ENCODE peak calls at places on chromosomes 12 and 14, in eight cellular contexts. One of them, this sample, is unnamed.

GRCh38 chr14:105330491-105330895 is 15.9 kb downstream of the PACS2 start:
- DNase-seq in neural progenitor cell: no peak
- DNase-seq in SK-N-SH: no peak
- DNase-seq in HCT116: no peak
- DNase-seq in hepatocyte: no peak
- DNase-seq in PC-3: peak; percentile 20
- DNase-seq in GM23338: no peak
- DNase-seq in MM.1S: no peak
- DNase-seq in this sample: no peak

GRCh38 chr14:94355191-94355794 is 32.2 kb upstream of the SERPINA6 start:
- DNase-seq in neural progenitor cell: peak; percentile 69
- DNase-seq in SK-N-SH: no peak
- DNase-seq in HCT116: no peak
- DNase-seq in hepatocyte: peak; percentile 58
- DNase-seq in PC-3: peak; percentile 12
- DNase-seq in GM23338: peak; percentile 78
- DNase-seq in MM.1S: no peak
- DNase-seq in this sample: no peak

GRCh38 chr12:12331244-12331771 is 18.7 kb downstream of the MANSC1 start:
- DNase-seq in neural progenitor cell: peak; percentile 59
- DNase-seq in SK-N-SH: no peak
- DNase-seq in HCT116: no peak
- DNase-seq in hepatocyte: peak; percentile 45
- DNase-seq in PC-3: no peak
- DNase-seq in GM23338: peak; percentile 64
- DNase-seq in MM.1S: no peak
- DNase-seq in this sample: no peak

GRCh38 chr12:115223322-115223721 is 539.3 kb upstream of the TBX3 start:
- DNase-seq in neural progenitor cell: no peak
- DNase-seq in SK-N-SH: no peak
- DNase-seq in HCT116: no peak
- DNase-seq in hepatocyte: peak; percentile 36
- DNase-seq in PC-3: peak; percentile 87
- DNase-seq in GM23338: no peak
- DNase-seq in MM.1S: no peak
- DNase-seq in this sample: no peak

GRCh38 chr12:77594386-77594785 is 236.3 kb upstream of the NAV3 start:
- DNase-seq in neural progenitor cell: no peak
- DNase-seq in SK-N-SH: no peak
- DNase-seq in HCT116: no peak
- DNase-seq in hepatocyte: no peak
- DNase-seq in PC-3: no peak
- DNase-seq in GM23338: no peak
- DNase-seq in MM.1S: no peak
- DNase-seq in this sample: no peak

GRCh38 chr14:104888489-104889373 is 23.7 kb downstream of the CEP170B start:
- DNase-seq in neural progenitor cell: no peak
- DNase-seq in SK-N-SH: no peak
- DNase-seq in HCT116: no peak
- DNase-seq in hepatocyte: no peak
- DNase-seq in PC-3: no peak
- DNase-seq in GM23338: no peak
- DNase-seq in MM.1S: no peak
- DNase-seq in this sample: no peak

GRCh38 chr12:11863478-11863906 is 207.2 kb upstream of the BCL2L14 start:
- DNase-seq in neural progenitor cell: no peak
- DNase-seq in SK-N-SH: peak; percentile 54
- DNase-seq in HCT116: no peak
- DNase-seq in hepatocyte: peak; percentile 19
- DNase-seq in PC-3: no peak
- DNase-seq in GM23338: no peak
- DNase-seq in MM.1S: no peak
- DNase-seq in this sample: no peak

GRCh38 chr12:30823764-30824163 is 69.0 kb upstream of the CAPRIN2 start:
- DNase-seq in neural progenitor cell: no peak
- DNase-seq in SK-N-SH: no peak
- DNase-seq in HCT116: no peak
- DNase-seq in hepatocyte: no peak
- DNase-seq in PC-3: no peak
- DNase-seq in GM23338: peak; percentile 45
- DNase-seq in MM.1S: no peak
- DNase-seq in this sample: no peak

GRCh38 chr12:51374856-51375255 is 16.4 kb downstream of the GALNT6 start:
- DNase-seq in neural progenitor cell: no peak
- DNase-seq in SK-N-SH: no peak
- DNase-seq in HCT116: no peak
- DNase-seq in hepatocyte: no peak
- DNase-seq in PC-3: no peak
- DNase-seq in GM23338: no peak
- DNase-seq in MM.1S: no peak
- DNase-seq in this sample: no peak

GRCh38 chr12:38823314-38823713 is 82.1 kb downstream of the CPNE8 start:
- DNase-seq in neural progenitor cell: no peak
- DNase-seq in SK-N-SH: no peak
- DNase-seq in HCT116: no peak
- DNase-seq in hepatocyte: no peak
- DNase-seq in PC-3: no peak
- DNase-seq in GM23338: no peak
- DNase-seq in MM.1S: no peak
- DNase-seq in this sample: no peak

GRCh38 chr12:95922231-95922630 is 20.2 kb downstream of the CCDC38 start:
- DNase-seq in neural progenitor cell: no peak
- DNase-seq in SK-N-SH: no peak
- DNase-seq in HCT116: no peak
- DNase-seq in hepatocyte: no peak
- DNase-seq in PC-3: peak; percentile 3
- DNase-seq in GM23338: no peak
- DNase-seq in MM.1S: no peak
- DNase-seq in this sample: peak; percentile 36

GRCh38 chr12:124543591-124544310 is 23.7 kb downstream of the NCOR2 start:
- DNase-seq in neural progenitor cell: peak; percentile 86
- DNase-seq in SK-N-SH: peak; percentile 67
- DNase-seq in HCT116: no peak
- DNase-seq in hepatocyte: no peak
- DNase-seq in PC-3: no peak
- DNase-seq in GM23338: no peak
- DNase-seq in MM.1S: no peak
- DNase-seq in this sample: peak; percentile 61

GRCh38 chr12:124542021-124542941 is 25.1 kb downstream of the NCOR2 start:
- DNase-seq in neural progenitor cell: no peak
- DNase-seq in SK-N-SH: no peak
- DNase-seq in HCT116: no peak
- DNase-seq in hepatocyte: no peak
- DNase-seq in PC-3: peak; percentile 34
- DNase-seq in GM23338: no peak
- DNase-seq in MM.1S: no peak
- DNase-seq in this sample: no peak

GRCh38 chr12:124544311-124544970 is 23.0 kb downstream of the NCOR2 start:
- DNase-seq in neural progenitor cell: peak; percentile 64
- DNase-seq in SK-N-SH: peak; percentile 89
- DNase-seq in HCT116: no peak
- DNase-seq in hepatocyte: no peak
- DNase-seq in PC-3: no peak
- DNase-seq in GM23338: no peak
- DNase-seq in MM.1S: no peak
- DNase-seq in this sample: no peak

GRCh38 chr12:124544983-124545382 is 22.4 kb downstream of the NCOR2 start:
- DNase-seq in neural progenitor cell: no peak
- DNase-seq in SK-N-SH: no peak
- DNase-seq in HCT116: no peak
- DNase-seq in hepatocyte: no peak
- DNase-seq in PC-3: no peak
- DNase-seq in GM23338: no peak
- DNase-seq in MM.1S: no peak
- DNase-seq in this sample: no peak

DNA sequence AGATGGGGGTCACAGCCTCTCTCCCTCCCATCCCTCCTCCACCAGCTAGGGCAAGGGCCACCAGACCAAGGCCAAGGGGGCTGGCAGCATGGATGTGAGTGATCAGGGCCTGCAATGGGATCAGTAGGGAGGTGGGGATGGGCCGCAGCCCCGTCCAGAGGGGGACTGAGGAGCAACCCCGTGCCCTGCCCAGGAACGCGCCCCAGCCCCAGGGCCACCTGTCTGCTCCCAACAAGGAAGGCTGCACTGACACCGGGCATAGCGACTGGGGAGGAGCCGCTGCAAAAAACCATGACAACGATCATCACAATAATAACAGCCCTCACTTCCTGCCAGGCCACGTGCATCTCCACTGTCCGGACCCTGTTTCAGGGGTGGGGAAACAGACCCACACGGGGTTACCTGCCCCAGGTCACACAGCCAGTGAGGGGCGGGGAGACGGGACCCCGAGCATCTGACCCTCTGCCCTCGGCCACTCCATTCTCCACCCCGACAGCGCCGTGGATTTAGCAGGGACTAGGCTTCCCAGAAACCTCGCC is 24.3 kb downstream of the NCOR2 start:
- DNase-seq in neural progenitor cell: no peak
- DNase-seq in SK-N-SH: peak; percentile 86
- DNase-seq in HCT116: no peak
- DNase-seq in hepatocyte: no peak
- DNase-seq in PC-3: no peak
- DNase-seq in GM23338: no peak
- DNase-seq in MM.1S: no peak
- DNase-seq in this sample: peak; percentile 74
- TF ChIP-seq EZH2phosphoT487 in neural progenitor cell: no peak
- TF ChIP-seq EZH2phosphoT487 in SK-N-SH: no peak
- TF ChIP-seq EZH2phosphoT487 in HCT116: no peak
- TF ChIP-seq EZH2phosphoT487 in hepatocyte: no peak
- TF ChIP-seq EZH2phosphoT487 in PC-3: no peak
- TF ChIP-seq EZH2phosphoT487 in GM23338: no peak
- TF ChIP-seq EZH2phosphoT487 in MM.1S: no peak
- TF ChIP-seq EZH2phosphoT487 in this sample: no peak

GRCh38 chr14:81990312-81990761 is 456.7 kb upstream of the SEL1L start:
- DNase-seq in neural progenitor cell: peak; percentile 63
- DNase-seq in SK-N-SH: peak; percentile 6
- DNase-seq in HCT116: peak; percentile 18
- DNase-seq in hepatocyte: peak; percentile 78
- DNase-seq in PC-3: peak; percentile 66
- DNase-seq in GM23338: peak; percentile 72
- DNase-seq in MM.1S: peak; percentile 36
- DNase-seq in this sample: peak; percentile 57

GRCh38 chr14:81986005-81986404 is 452.4 kb upstream of the SEL1L start:
- DNase-seq in neural progenitor cell: no peak
- DNase-seq in SK-N-SH: no peak
- DNase-seq in HCT116: no peak
- DNase-seq in hepatocyte: peak; percentile 41
- DNase-seq in PC-3: no peak
- DNase-seq in GM23338: no peak
- DNase-seq in MM.1S: no peak
- DNase-seq in this sample: no peak

DNA sequence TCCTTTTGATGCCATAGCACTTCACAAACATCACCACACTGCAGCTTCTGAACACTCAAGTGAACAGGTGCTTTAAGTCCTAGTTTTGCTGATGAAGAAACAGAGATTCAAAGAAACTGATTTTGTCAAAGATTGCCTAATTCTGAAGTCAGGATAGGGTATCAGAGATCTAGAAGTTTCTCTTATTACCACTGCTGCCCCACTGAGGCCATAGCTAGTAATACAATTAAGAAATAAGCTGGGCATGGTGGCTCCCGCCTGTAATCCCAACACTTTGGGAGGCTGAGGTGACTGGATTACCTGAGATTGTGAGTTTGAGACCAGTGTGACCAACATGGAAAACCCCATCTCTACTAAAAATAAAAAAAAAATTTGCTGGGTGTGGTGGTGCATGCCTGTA is 458.3 kb upstream of the SEL1L start:
- DNase-seq in neural progenitor cell: no peak
- DNase-seq in SK-N-SH: no peak
- DNase-seq in HCT116: no peak
- DNase-seq in hepatocyte: no peak
- DNase-seq in PC-3: peak; percentile 14
- DNase-seq in GM23338: peak; percentile 57
- DNase-seq in MM.1S: no peak
- DNase-seq in this sample: peak; percentile 20
- TF ChIP-seq CTCF in neural progenitor cell: peak; percentile 31
- TF ChIP-seq CTCF in SK-N-SH: peak; percentile 38
- TF ChIP-seq CTCF in HCT116: no peak
- TF ChIP-seq CTCF in hepatocyte: peak; percentile 14
- TF ChIP-seq CTCF in PC-3: peak; percentile 42
- TF ChIP-seq CTCF in GM23338: peak; percentile 49
- TF ChIP-seq CTCF in MM.1S: no peak
- TF ChIP-seq CTCF in this sample: peak; percentile 63

DNA sequence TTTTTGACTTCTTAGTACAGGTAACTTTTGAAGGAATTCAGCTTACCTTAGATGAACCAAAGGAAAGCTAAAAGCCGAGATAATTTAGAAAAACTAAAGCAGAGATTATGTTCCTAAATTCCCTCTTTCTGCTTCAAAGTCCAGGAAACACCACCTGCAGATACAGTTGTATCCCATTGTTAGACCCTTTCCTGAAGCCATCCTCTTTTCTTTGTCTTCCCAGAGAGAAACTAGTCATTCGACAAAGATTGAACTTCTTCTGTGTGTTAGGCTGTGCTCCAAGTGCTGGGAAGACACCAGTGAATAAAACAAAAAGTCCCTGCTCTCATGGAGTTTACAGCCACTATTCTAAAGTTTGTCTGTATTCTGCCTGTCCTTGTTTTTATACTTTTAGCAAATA is 29.3 kb downstream of the PPM1A start:
- DNase-seq in neural progenitor cell: peak; percentile 21
- DNase-seq in SK-N-SH: no peak
- DNase-seq in HCT116: no peak
- DNase-seq in hepatocyte: no peak
- DNase-seq in PC-3: no peak
- DNase-seq in GM23338: peak; percentile 67
- DNase-seq in MM.1S: no peak
- DNase-seq in this sample: no peak
- TF ChIP-seq EZH2phosphoT487 in neural progenitor cell: no peak
- TF ChIP-seq EZH2phosphoT487 in SK-N-SH: no peak
- TF ChIP-seq EZH2phosphoT487 in HCT116: no peak
- TF ChIP-seq EZH2phosphoT487 in hepatocyte: no peak
- TF ChIP-seq EZH2phosphoT487 in PC-3: no peak
- TF ChIP-seq EZH2phosphoT487 in GM23338: no peak
- TF ChIP-seq EZH2phosphoT487 in MM.1S: no peak
- TF ChIP-seq EZH2phosphoT487 in this sample: no peak

GRCh38 chr12:50184261-50184660 is 17.1 kb upstream of the CERS5 start:
- DNase-seq in neural progenitor cell: no peak
- DNase-seq in SK-N-SH: no peak
- DNase-seq in HCT116: no peak
- DNase-seq in hepatocyte: no peak
- DNase-seq in PC-3: no peak
- DNase-seq in GM23338: no peak
- DNase-seq in MM.1S: no peak
- DNase-seq in this sample: no peak

GRCh38 chr12:50181691-50182090 is 14.5 kb upstream of the CERS5 start:
- DNase-seq in neural progenitor cell: no peak
- DNase-seq in SK-N-SH: no peak
- DNase-seq in HCT116: no peak
- DNase-seq in hepatocyte: no peak
- DNase-seq in PC-3: no peak
- DNase-seq in GM23338: no peak
- DNase-seq in MM.1S: no peak
- DNase-seq in this sample: no peak

GRCh38 chr12:50185975-50186663 is 18.9 kb upstream of the CERS5 start:
- DNase-seq in neural progenitor cell: no peak
- DNase-seq in SK-N-SH: no peak
- DNase-seq in HCT116: no peak
- DNase-seq in hepatocyte: no peak
- DNase-seq in PC-3: peak; percentile 45
- DNase-seq in GM23338: no peak
- DNase-seq in MM.1S: no peak
- DNase-seq in this sample: no peak

GRCh38 chr12:50185496-50185895 is 18.3 kb upstream of the CERS5 start:
- DNase-seq in neural progenitor cell: no peak
- DNase-seq in SK-N-SH: no peak
- DNase-seq in HCT116: no peak
- DNase-seq in hepatocyte: no peak
- DNase-seq in PC-3: no peak
- DNase-seq in GM23338: no peak
- DNase-seq in MM.1S: no peak
- DNase-seq in this sample: no peak

GRCh38 chr12:50182461-50182860 is 15.3 kb upstream of the CERS5 start:
- DNase-seq in neural progenitor cell: no peak
- DNase-seq in SK-N-SH: no peak
- DNase-seq in HCT116: no peak
- DNase-seq in hepatocyte: no peak
- DNase-seq in PC-3: peak; percentile 61
- DNase-seq in GM23338: no peak
- DNase-seq in MM.1S: no peak
- DNase-seq in this sample: no peak
- TF ChIP-seq CTCF in neural progenitor cell: no peak
- TF ChIP-seq CTCF in SK-N-SH: peak; percentile 42
- TF ChIP-seq CTCF in HCT116: peak; percentile 30
- TF ChIP-seq CTCF in hepatocyte: peak; percentile 30
- TF ChIP-seq CTCF in PC-3: peak; percentile 69
- TF ChIP-seq CTCF in GM23338: no peak
- TF ChIP-seq CTCF in MM.1S: peak; percentile 4
- TF ChIP-seq CTCF in this sample: peak; percentile 49